ENCODE peak calls at places on chromosomes 13 and 19, in six cellular contexts. R, W, X, I, P and T are unnamed samples.

GRCh38 chr13:109764474-109765292 is 21.7 kb downstream of the IRS2 start:
- DNase-seq in W (no peak), R (no peak), I (no peak), P (no peak), X (no peak), T (no peak)

GRCh38 chr13:35994131-35994966 is 136.8 kb downstream of the DCLK1 start:
- DNase-seq in I (no peak), W (no peak), R (no peak), X (no peak), P (no peak), T (no peak)

GRCh38 chr13:88042489-88042888 is 371.3 kb downstream of the SLITRK5 start:
- DNase-seq in R (no peak), I (no peak), X (no peak), P (no peak), W (no peak), T (no peak)

GRCh38 chr13:112525306-112525945 is 62.5 kb downstream of the TUBGCP3 start:
- DNase-seq in W (no peak), R (no peak), P (no peak), I (no peak), X (no peak), T (no peak)

GRCh38 chr19:14763497-14764145 is 14.7 kb downstream of the ADGRE2 start:
- DNase-seq in I (no peak), P (no peak), R (no peak), X (peak), W (no peak), T (no peak)

GRCh38 chr13:28753208-28753892 is 34.6 kb upstream of the SLC46A3 start:
- DNase-seq in W (peak), X (peak), P (peak), R (peak), I (peak), T (peak)

GRCh38 chr13:34515201-34515600 is 426.9 kb upstream of the NBEA start:
- DNase-seq in I (no peak), X (no peak), W (no peak), P (no peak), R (no peak), T (no peak)

GRCh38 chr13:76644906-76645305 is 241.3 kb downstream of the KCTD12 start:
- DNase-seq in I (no peak), X (peak), P (no peak), W (no peak), R (no peak), T (no peak)

GRCh38 chr19:17125052-17125727 is 49.6 kb downstream of the MYO9B start:
- DNase-seq in R (no peak), I (no peak), W (no peak), X (no peak), P (no peak), T (no peak)

DNA sequence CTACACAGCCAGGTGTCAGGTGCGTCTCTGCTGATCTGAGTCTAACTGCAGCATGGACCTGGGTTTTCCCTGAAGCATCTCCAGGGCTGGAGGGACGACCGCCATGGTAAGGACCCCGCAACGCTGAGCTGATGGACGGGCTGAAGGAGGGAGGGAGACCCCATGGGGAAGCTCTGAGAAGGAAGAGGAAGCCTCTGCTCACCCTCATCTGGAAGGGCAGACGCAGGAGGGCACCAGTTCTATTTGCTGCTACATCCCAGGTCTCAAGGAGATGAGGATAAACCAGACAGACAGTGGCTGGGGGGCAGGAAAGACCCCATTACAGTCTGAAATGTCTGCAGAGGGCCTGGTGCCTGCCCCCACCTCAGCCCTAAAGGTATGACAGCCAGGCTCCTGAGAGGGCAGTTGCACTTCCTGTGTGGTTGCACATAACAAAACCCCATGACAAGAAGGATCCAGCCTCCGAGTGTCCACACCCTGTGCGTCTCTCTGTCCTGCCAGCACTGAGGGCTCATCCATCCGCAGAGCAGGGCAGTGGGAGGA is at the start of gene LILRA2:
- DNase-seq in I (no peak), R (no peak), W (no peak), P (no peak), X (no peak), T (no peak)
- H3K4me3 ChIP-seq in I (peak), R (no peak), W (no peak), P (no peak), X (no peak), T (no peak)

GRCh38 chr13:108190897-108191296 is 24.4 kb downstream of the LIG4 start:
- DNase-seq in I (no peak), R (no peak), W (no peak), X (no peak), P (no peak), T (no peak)

GRCh38 chr13:108193806-108194205 is 21.5 kb downstream of the LIG4 start:
- DNase-seq in I (no peak), R (no peak), P (no peak), W (no peak), X (no peak), T (no peak)

GRCh38 chr13:108194435-108194936 is 20.9 kb downstream of the LIG4 start:
- DNase-seq in X (no peak), R (no peak), P (no peak), W (no peak), I (no peak), T (no peak)

GRCh38 chr13:108195861-108196260 is 19.5 kb downstream of the LIG4 start:
- DNase-seq in P (no peak), W (no peak), I (no peak), X (no peak), R (no peak), T (no peak)

DNA sequence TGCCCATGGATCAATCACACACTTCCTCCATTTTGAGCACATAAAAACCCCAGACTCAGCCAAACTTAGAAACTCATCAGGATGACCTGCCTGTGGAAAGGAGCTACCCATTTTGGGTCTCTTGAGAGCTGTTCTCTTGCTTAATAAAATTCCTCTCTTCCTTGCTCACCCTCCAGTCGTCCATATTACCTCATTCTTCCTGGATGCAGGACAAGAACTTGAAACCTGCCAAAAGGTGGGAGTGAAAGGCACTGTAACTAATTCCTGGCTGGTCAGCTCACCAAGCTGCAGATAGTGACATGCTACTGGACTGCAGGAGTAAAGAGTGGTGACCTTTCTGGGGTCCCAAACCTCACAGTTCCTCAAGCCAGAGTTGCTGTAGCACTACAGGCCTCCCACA is 20.2 kb downstream of the LIG4 start:
- DNase-seq in W (no peak), I (no peak), X (no peak), R (no peak), P (no peak), T (no peak)
- TF ChIP-seq POLR2AphosphoS5 in W (no peak), I (no peak), X (no peak), R (no peak), P (no peak), T (no peak)

DNA sequence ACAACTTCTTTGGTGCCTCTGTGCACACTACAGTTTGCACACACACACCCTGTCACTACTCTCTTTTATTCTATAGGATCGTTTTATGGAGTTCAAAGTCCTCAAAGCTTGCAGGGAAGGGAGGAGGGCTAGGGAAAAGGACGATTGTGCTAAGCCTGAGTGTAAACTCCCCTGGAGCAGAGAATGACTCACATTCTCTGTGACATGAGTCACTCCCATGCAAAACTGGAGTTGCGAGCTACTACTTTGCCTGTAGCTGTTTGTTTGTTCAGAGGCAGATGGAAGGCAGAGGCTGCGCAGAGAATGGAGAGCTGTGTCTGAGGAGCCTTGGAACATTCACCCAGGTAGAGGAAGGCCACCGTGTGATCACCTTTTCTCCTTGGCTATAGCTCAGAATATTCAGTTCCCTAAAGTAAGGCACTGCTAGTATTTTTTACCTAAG is 80.5 kb upstream of the MBNL2 start:
- DNase-seq in P (peak), X (peak), I (peak), R (peak), W (peak), T (peak)
- H3K4me3 ChIP-seq in P (no peak), X (peak), I (no peak), R (peak), W (peak), T (peak)

GRCh38 chr13:24194447-24194846 is 33.9 kb downstream of the SPATA13 start:
- DNase-seq in I (no peak), P (no peak), W (no peak), R (no peak), X (no peak), T (no peak)
- TF ChIP-seq POLR2AphosphoS5 in I (no peak), P (no peak), W (no peak), R (no peak), X (no peak), T (no peak)

DNA sequence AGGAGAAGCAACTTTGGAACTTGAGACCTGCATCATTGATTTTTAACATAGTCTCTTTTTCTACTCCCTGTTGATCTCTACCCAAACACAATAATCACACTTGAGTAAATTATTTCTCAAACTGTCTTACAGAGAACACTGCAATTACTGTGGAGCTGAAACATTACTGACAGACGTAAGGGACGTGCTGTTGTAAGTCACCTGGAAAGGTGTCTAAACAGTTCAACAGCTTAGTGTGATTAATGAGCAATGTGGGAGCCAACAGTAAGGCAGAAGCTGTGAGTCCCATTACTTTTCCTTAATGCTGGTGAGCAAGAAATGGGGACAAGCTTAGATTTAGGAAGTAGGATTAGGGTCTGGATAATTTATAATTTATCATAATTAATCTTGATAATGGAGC is 265.7 kb downstream of the DLEU7 start:
- DNase-seq in W (no peak), P (no peak), I (no peak), X (no peak), R (no peak), T (no peak)
- H3K4me3 ChIP-seq in W (no peak), P (no peak), I (no peak), X (no peak), R (no peak), T (no peak)

GRCh38 chr13:49996166-49996915 is 501 bp upstream of the TRIM13 start:
- DNase-seq in I (peak), P (peak), W (no peak), R (peak), X (peak), T (no peak)
- TF ChIP-seq POLR2AphosphoS5 in I (peak), P (peak), W (peak), R (peak), X (peak), T (peak)

GRCh38 chr13:30053904-30054303 is 203.5 kb upstream of the UBL3 start:
- DNase-seq in R (no peak), I (no peak), X (no peak), W (no peak), P (no peak), T (no peak)

GRCh38 chr13:30051531-30052060 is 201.2 kb upstream of the UBL3 start:
- DNase-seq in P (no peak), W (no peak), I (no peak), R (no peak), X (no peak), T (no peak)

GRCh38 chr13:30049692-30050091 is 199.3 kb upstream of the UBL3 start:
- DNase-seq in W (no peak), I (no peak), R (no peak), X (no peak), P (no peak), T (no peak)

GRCh38 chr13:30047154-30047874 is 196.9 kb upstream of the UBL3 start:
- DNase-seq in W (no peak), I (no peak), R (no peak), X (no peak), P (no peak), T (no peak)

DNA sequence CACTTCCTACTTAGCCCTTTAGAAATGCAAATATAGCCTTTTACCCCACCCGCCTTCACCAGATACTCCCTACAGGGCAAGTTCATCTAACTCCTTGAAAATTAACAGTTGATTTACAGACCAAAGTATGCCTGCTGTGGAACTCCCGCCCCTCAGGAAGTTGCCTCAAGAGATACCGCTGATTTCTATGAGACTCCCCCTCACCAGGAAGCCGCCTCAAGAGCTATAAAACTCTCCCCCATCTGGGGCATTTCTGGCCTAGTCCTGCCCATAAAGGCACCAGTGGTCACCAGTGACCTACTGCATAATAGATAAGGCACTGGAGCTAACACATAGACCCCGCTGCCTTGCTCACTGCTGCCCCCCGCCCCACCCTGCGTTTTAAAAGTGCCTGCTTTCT is 201.7 kb upstream of the UBL3 start:
- DNase-seq in P (no peak), I (no peak), R (no peak), W (no peak), X (no peak), T (peak)
- H3K4me3 ChIP-seq in P (no peak), I (no peak), R (no peak), W (no peak), X (no peak), T (peak)

GRCh38 chr19:4277051-4277700 is 1.9 kb upstream of the SHD start:
- DNase-seq in X (no peak), I (no peak), R (no peak), P (no peak), W (no peak), T (no peak)

GRCh38 chr19:4278010-4278409 is 1.1 kb upstream of the SHD start:
- DNase-seq in P (no peak), R (no peak), I (no peak), W (no peak), X (no peak), T (no peak)

GRCh38 chr19:4267901-4268815 is 10.9 kb upstream of the SHD start:
- DNase-seq in W (no peak), P (peak), X (no peak), I (peak), R (no peak), T (no peak)

GRCh38 chr19:4268816-4269430 is 10.1 kb upstream of the SHD start:
- DNase-seq in P (no peak), R (no peak), I (no peak), X (no peak), W (no peak), T (no peak)

GRCh38 chr19:4272894-4273293 is 6.2 kb upstream of the SHD start:
- DNase-seq in P (no peak), X (no peak), I (no peak), W (no peak), R (no peak), T (no peak)
- TF ChIP-seq POLR2AphosphoS5 in P (no peak), X (no peak), I (no peak), W (no peak), R (no peak), T (no peak)